ENCODE peak calls at places on chromosomes 5 and 9, in ten cellular contexts. One of them, this sample, is unnamed.

GRCh38 chr5:34959323-34959722 is 30.0 kb downstream of the DNAJC21 start:
- DNase-seq in esophagus squamous epithelium: no peak
- DNase-seq in aorta: no peak
- DNase-seq in activated effector memory CD4-positive, alpha-beta T cell treated with Interleukin-2 at 50 U/mL for 16 hours: no peak
- DNase-seq in NCI-H748 treated with DMSO at 0.1 percent for 48 hours: no peak
- DNase-seq in chondrocyte: no peak
- DNase-seq in GM12865: peak
- DNase-seq in NCI-H524 treated with DMSO at 0.1 percent for 48 hours: no peak
- DNase-seq in AG08395: peak
- DNase-seq in cerebellum: no peak
- DNase-seq in this sample: no peak

GRCh38 chr9:107983191-107983603 is 493.6 kb upstream of the KLF4 start:
- DNase-seq in AG08395: peak
- DNase-seq in activated effector memory CD4-positive, alpha-beta T cell treated with Interleukin-2 at 50 U/mL for 16 hours: no peak
- DNase-seq in esophagus squamous epithelium: no peak
- DNase-seq in chondrocyte: no peak
- DNase-seq in NCI-H748 treated with DMSO at 0.1 percent for 48 hours: no peak
- DNase-seq in aorta: no peak
- DNase-seq in cerebellum: no peak
- DNase-seq in NCI-H524 treated with DMSO at 0.1 percent for 48 hours: no peak
- DNase-seq in GM12865: no peak
- DNase-seq in this sample: peak

GRCh38 chr5:32297181-32298055 is 15.3 kb downstream of the MTMR12 start:
- DNase-seq in cerebellum: no peak
- DNase-seq in GM12865: no peak
- DNase-seq in chondrocyte: no peak
- DNase-seq in esophagus squamous epithelium: no peak
- DNase-seq in NCI-H748 treated with DMSO at 0.1 percent for 48 hours: no peak
- DNase-seq in activated effector memory CD4-positive, alpha-beta T cell treated with Interleukin-2 at 50 U/mL for 16 hours: no peak
- DNase-seq in NCI-H524 treated with DMSO at 0.1 percent for 48 hours: no peak
- DNase-seq in aorta: no peak
- DNase-seq in AG08395: no peak
- DNase-seq in this sample: peak

GRCh38 chr5:148474025-148474511 is 90.3 kb downstream of the FBXO38 start:
- DNase-seq in esophagus squamous epithelium: no peak
- DNase-seq in activated effector memory CD4-positive, alpha-beta T cell treated with Interleukin-2 at 50 U/mL for 16 hours: no peak
- DNase-seq in AG08395: no peak
- DNase-seq in NCI-H748 treated with DMSO at 0.1 percent for 48 hours: no peak
- DNase-seq in aorta: peak
- DNase-seq in GM12865: no peak
- DNase-seq in NCI-H524 treated with DMSO at 0.1 percent for 48 hours: no peak
- DNase-seq in cerebellum: no peak
- DNase-seq in chondrocyte: no peak
- DNase-seq in this sample: no peak

GRCh38 chr9:126411948-126412284 is 85.3 kb downstream of the MVB12B start:
- DNase-seq in NCI-H748 treated with DMSO at 0.1 percent for 48 hours: peak
- DNase-seq in GM12865: no peak
- DNase-seq in chondrocyte: no peak
- DNase-seq in activated effector memory CD4-positive, alpha-beta T cell treated with Interleukin-2 at 50 U/mL for 16 hours: no peak
- DNase-seq in cerebellum: no peak
- DNase-seq in esophagus squamous epithelium: no peak
- DNase-seq in AG08395: no peak
- DNase-seq in aorta: no peak
- DNase-seq in NCI-H524 treated with DMSO at 0.1 percent for 48 hours: no peak
- DNase-seq in this sample: peak

GRCh38 chr5:119031905-119032304 is 39.0 kb upstream of the DMXL1 start:
- DNase-seq in chondrocyte: no peak
- DNase-seq in AG08395: no peak
- DNase-seq in esophagus squamous epithelium: no peak
- DNase-seq in aorta: peak
- DNase-seq in NCI-H748 treated with DMSO at 0.1 percent for 48 hours: no peak
- DNase-seq in activated effector memory CD4-positive, alpha-beta T cell treated with Interleukin-2 at 50 U/mL for 16 hours: no peak
- DNase-seq in NCI-H524 treated with DMSO at 0.1 percent for 48 hours: no peak
- DNase-seq in GM12865: peak
- DNase-seq in cerebellum: no peak
- DNase-seq in this sample: no peak

GRCh38 chr9:94908041-94908563 is 181.6 kb downstream of the AOPEP start:
- DNase-seq in aorta: no peak
- DNase-seq in GM12865: no peak
- DNase-seq in AG08395: no peak
- DNase-seq in NCI-H748 treated with DMSO at 0.1 percent for 48 hours: no peak
- DNase-seq in esophagus squamous epithelium: no peak
- DNase-seq in chondrocyte: no peak
- DNase-seq in activated effector memory CD4-positive, alpha-beta T cell treated with Interleukin-2 at 50 U/mL for 16 hours: no peak
- DNase-seq in NCI-H524 treated with DMSO at 0.1 percent for 48 hours: no peak
- DNase-seq in cerebellum: no peak
- DNase-seq in this sample: no peak

GRCh38 chr5:109409061-109409843 is 522 bp downstream of the PJA2 start:
- DNase-seq in AG08395: peak
- DNase-seq in NCI-H524 treated with DMSO at 0.1 percent for 48 hours: peak
- DNase-seq in activated effector memory CD4-positive, alpha-beta T cell treated with Interleukin-2 at 50 U/mL for 16 hours: peak
- DNase-seq in esophagus squamous epithelium: peak
- DNase-seq in NCI-H748 treated with DMSO at 0.1 percent for 48 hours: peak
- DNase-seq in aorta: peak
- DNase-seq in cerebellum: peak
- DNase-seq in GM12865: peak
- DNase-seq in chondrocyte: no peak
- DNase-seq in this sample: peak

GRCh38 chr9:120524038-120524437 is 55.9 kb downstream of the CDK5RAP2 start:
- DNase-seq in GM12865: no peak
- DNase-seq in chondrocyte: no peak
- DNase-seq in AG08395: no peak
- DNase-seq in NCI-H748 treated with DMSO at 0.1 percent for 48 hours: no peak
- DNase-seq in NCI-H524 treated with DMSO at 0.1 percent for 48 hours: no peak
- DNase-seq in esophagus squamous epithelium: no peak
- DNase-seq in aorta: no peak
- DNase-seq in cerebellum: no peak
- DNase-seq in activated effector memory CD4-positive, alpha-beta T cell treated with Interleukin-2 at 50 U/mL for 16 hours: no peak
- DNase-seq in this sample: no peak

GRCh38 chr9:133238272-133238850 is 29.3 kb upstream of the OBP2B start:
- DNase-seq in AG08395: peak
- DNase-seq in NCI-H524 treated with DMSO at 0.1 percent for 48 hours: no peak
- DNase-seq in chondrocyte: no peak
- DNase-seq in GM12865: peak
- DNase-seq in NCI-H748 treated with DMSO at 0.1 percent for 48 hours: no peak
- DNase-seq in aorta: peak
- DNase-seq in esophagus squamous epithelium: no peak
- DNase-seq in activated effector memory CD4-positive, alpha-beta T cell treated with Interleukin-2 at 50 U/mL for 16 hours: no peak
- DNase-seq in cerebellum: no peak
- DNase-seq in this sample: peak

GRCh38 chr9:76198336-76198735 is 195.9 kb downstream of the RFK start:
- DNase-seq in AG08395: no peak
- DNase-seq in esophagus squamous epithelium: no peak
- DNase-seq in GM12865: no peak
- DNase-seq in aorta: peak
- DNase-seq in NCI-H524 treated with DMSO at 0.1 percent for 48 hours: no peak
- DNase-seq in NCI-H748 treated with DMSO at 0.1 percent for 48 hours: no peak
- DNase-seq in cerebellum: no peak
- DNase-seq in activated effector memory CD4-positive, alpha-beta T cell treated with Interleukin-2 at 50 U/mL for 16 hours: no peak
- DNase-seq in chondrocyte: no peak
- DNase-seq in this sample: no peak

GRCh38 chr9:71690058-71690691 is 78.1 kb downstream of the CEMIP2 start:
- DNase-seq in activated effector memory CD4-positive, alpha-beta T cell treated with Interleukin-2 at 50 U/mL for 16 hours: no peak
- DNase-seq in GM12865: no peak
- DNase-seq in AG08395: no peak
- DNase-seq in esophagus squamous epithelium: no peak
- DNase-seq in cerebellum: no peak
- DNase-seq in NCI-H524 treated with DMSO at 0.1 percent for 48 hours: no peak
- DNase-seq in chondrocyte: no peak
- DNase-seq in NCI-H748 treated with DMSO at 0.1 percent for 48 hours: no peak
- DNase-seq in aorta: no peak
- DNase-seq in this sample: no peak

GRCh38 chr5:73215891-73216610 is 43.1 kb downstream of the TMEM174 start:
- DNase-seq in chondrocyte: no peak
- DNase-seq in GM12865: peak
- DNase-seq in aorta: peak
- DNase-seq in NCI-H748 treated with DMSO at 0.1 percent for 48 hours: peak
- DNase-seq in activated effector memory CD4-positive, alpha-beta T cell treated with Interleukin-2 at 50 U/mL for 16 hours: peak
- DNase-seq in AG08395: peak
- DNase-seq in cerebellum: peak
- DNase-seq in esophagus squamous epithelium: no peak
- DNase-seq in NCI-H524 treated with DMSO at 0.1 percent for 48 hours: peak
- DNase-seq in this sample: peak

GRCh38 chr5:32785639-32786216 is 74.6 kb downstream of the NPR3 start:
- DNase-seq in NCI-H748 treated with DMSO at 0.1 percent for 48 hours: no peak
- DNase-seq in chondrocyte: no peak
- DNase-seq in NCI-H524 treated with DMSO at 0.1 percent for 48 hours: no peak
- DNase-seq in AG08395: no peak
- DNase-seq in activated effector memory CD4-positive, alpha-beta T cell treated with Interleukin-2 at 50 U/mL for 16 hours: no peak
- DNase-seq in aorta: no peak
- DNase-seq in cerebellum: no peak
- DNase-seq in GM12865: no peak
- DNase-seq in esophagus squamous epithelium: no peak
- DNase-seq in this sample: no peak

GRCh38 chr5:72204946-72205345 is 97.7 kb downstream of the MAP1B start:
- DNase-seq in AG08395: no peak
- DNase-seq in NCI-H524 treated with DMSO at 0.1 percent for 48 hours: no peak
- DNase-seq in activated effector memory CD4-positive, alpha-beta T cell treated with Interleukin-2 at 50 U/mL for 16 hours: no peak
- DNase-seq in GM12865: no peak
- DNase-seq in cerebellum: no peak
- DNase-seq in chondrocyte: no peak
- DNase-seq in esophagus squamous epithelium: no peak
- DNase-seq in aorta: no peak
- DNase-seq in NCI-H748 treated with DMSO at 0.1 percent for 48 hours: no peak
- DNase-seq in this sample: no peak

GRCh38 chr9:14895806-14896205 is 14.4 kb downstream of the FREM1 start:
- DNase-seq in esophagus squamous epithelium: no peak
- DNase-seq in GM12865: no peak
- DNase-seq in NCI-H524 treated with DMSO at 0.1 percent for 48 hours: no peak
- DNase-seq in chondrocyte: no peak
- DNase-seq in NCI-H748 treated with DMSO at 0.1 percent for 48 hours: no peak
- DNase-seq in AG08395: no peak
- DNase-seq in cerebellum: no peak
- DNase-seq in aorta: no peak
- DNase-seq in activated effector memory CD4-positive, alpha-beta T cell treated with Interleukin-2 at 50 U/mL for 16 hours: no peak
- DNase-seq in this sample: no peak

GRCh38 chr5:55694152-55694830 is 17.8 kb downstream of the SLC38A9 start:
- DNase-seq in chondrocyte: no peak
- DNase-seq in AG08395: peak
- DNase-seq in esophagus squamous epithelium: no peak
- DNase-seq in activated effector memory CD4-positive, alpha-beta T cell treated with Interleukin-2 at 50 U/mL for 16 hours: no peak
- DNase-seq in cerebellum: peak
- DNase-seq in NCI-H524 treated with DMSO at 0.1 percent for 48 hours: no peak
- DNase-seq in GM12865: peak
- DNase-seq in aorta: no peak
- DNase-seq in NCI-H748 treated with DMSO at 0.1 percent for 48 hours: peak
- DNase-seq in this sample: peak

GRCh38 chr9:137014776-137015539 is 13.1 kb downstream of the ABCA2 start:
- DNase-seq in esophagus squamous epithelium: no peak
- DNase-seq in NCI-H748 treated with DMSO at 0.1 percent for 48 hours: no peak
- DNase-seq in aorta: no peak
- DNase-seq in chondrocyte: no peak
- DNase-seq in activated effector memory CD4-positive, alpha-beta T cell treated with Interleukin-2 at 50 U/mL for 16 hours: no peak
- DNase-seq in NCI-H524 treated with DMSO at 0.1 percent for 48 hours: no peak
- DNase-seq in AG08395: no peak
- DNase-seq in GM12865: no peak
- DNase-seq in cerebellum: no peak
- DNase-seq in this sample: no peak

GRCh38 chr9:127778280-127779135 is at the start of gene SH2D3C:
- DNase-seq in AG08395: no peak
- DNase-seq in esophagus squamous epithelium: no peak
- DNase-seq in chondrocyte: no peak
- DNase-seq in GM12865: peak
- DNase-seq in cerebellum: no peak
- DNase-seq in aorta: no peak
- DNase-seq in NCI-H524 treated with DMSO at 0.1 percent for 48 hours: no peak
- DNase-seq in NCI-H748 treated with DMSO at 0.1 percent for 48 hours: no peak
- DNase-seq in activated effector memory CD4-positive, alpha-beta T cell treated with Interleukin-2 at 50 U/mL for 16 hours: peak
- DNase-seq in this sample: no peak

GRCh38 chr9:107242073-107243063 is 40.7 kb upstream of the RAD23B start:
- DNase-seq in aorta: no peak
- DNase-seq in activated effector memory CD4-positive, alpha-beta T cell treated with Interleukin-2 at 50 U/mL for 16 hours: no peak
- DNase-seq in GM12865: peak
- DNase-seq in NCI-H748 treated with DMSO at 0.1 percent for 48 hours: peak
- DNase-seq in esophagus squamous epithelium: no peak
- DNase-seq in AG08395: no peak
- DNase-seq in chondrocyte: no peak
- DNase-seq in NCI-H524 treated with DMSO at 0.1 percent for 48 hours: peak
- DNase-seq in cerebellum: no peak
- DNase-seq in this sample: no peak

GRCh38 chr9:71783120-71783523 is 14.8 kb upstream of the CEMIP2 start:
- DNase-seq in aorta: peak
- DNase-seq in AG08395: no peak
- DNase-seq in chondrocyte: no peak
- DNase-seq in GM12865: peak
- DNase-seq in activated effector memory CD4-positive, alpha-beta T cell treated with Interleukin-2 at 50 U/mL for 16 hours: peak
- DNase-seq in NCI-H524 treated with DMSO at 0.1 percent for 48 hours: no peak
- DNase-seq in NCI-H748 treated with DMSO at 0.1 percent for 48 hours: peak
- DNase-seq in cerebellum: peak
- DNase-seq in esophagus squamous epithelium: no peak
- DNase-seq in this sample: no peak

GRCh38 chr5:77011498-77011897 is 18.7 kb upstream of the AGGF1 start:
- DNase-seq in chondrocyte: no peak
- DNase-seq in NCI-H524 treated with DMSO at 0.1 percent for 48 hours: no peak
- DNase-seq in AG08395: no peak
- DNase-seq in cerebellum: no peak
- DNase-seq in GM12865: no peak
- DNase-seq in NCI-H748 treated with DMSO at 0.1 percent for 48 hours: no peak
- DNase-seq in esophagus squamous epithelium: no peak
- DNase-seq in aorta: no peak
- DNase-seq in activated effector memory CD4-positive, alpha-beta T cell treated with Interleukin-2 at 50 U/mL for 16 hours: no peak
- DNase-seq in this sample: no peak

GRCh38 chr9:121505903-121506640 is 6.4 kb upstream of the GGTA1 start:
- DNase-seq in esophagus squamous epithelium: no peak
- DNase-seq in aorta: no peak
- DNase-seq in GM12865: no peak
- DNase-seq in NCI-H524 treated with DMSO at 0.1 percent for 48 hours: no peak
- DNase-seq in activated effector memory CD4-positive, alpha-beta T cell treated with Interleukin-2 at 50 U/mL for 16 hours: no peak
- DNase-seq in chondrocyte: peak
- DNase-seq in AG08395: peak
- DNase-seq in cerebellum: no peak
- DNase-seq in NCI-H748 treated with DMSO at 0.1 percent for 48 hours: no peak
- DNase-seq in this sample: no peak

GRCh38 chr5:172765766-172766286 is 5.2 kb downstream of the DUSP1 start:
- DNase-seq in NCI-H748 treated with DMSO at 0.1 percent for 48 hours: no peak
- DNase-seq in aorta: no peak
- DNase-seq in esophagus squamous epithelium: no peak
- DNase-seq in cerebellum: no peak
- DNase-seq in activated effector memory CD4-positive, alpha-beta T cell treated with Interleukin-2 at 50 U/mL for 16 hours: no peak
- DNase-seq in AG08395: no peak
- DNase-seq in chondrocyte: no peak
- DNase-seq in NCI-H524 treated with DMSO at 0.1 percent for 48 hours: no peak
- DNase-seq in GM12865: no peak
- DNase-seq in this sample: no peak

GRCh38 chr5:137565450-137565849 is 66.3 kb upstream of the SPOCK1 start:
- DNase-seq in NCI-H524 treated with DMSO at 0.1 percent for 48 hours: no peak
- DNase-seq in NCI-H748 treated with DMSO at 0.1 percent for 48 hours: no peak
- DNase-seq in aorta: no peak
- DNase-seq in activated effector memory CD4-positive, alpha-beta T cell treated with Interleukin-2 at 50 U/mL for 16 hours: no peak
- DNase-seq in GM12865: no peak
- DNase-seq in cerebellum: no peak
- DNase-seq in AG08395: peak
- DNase-seq in chondrocyte: no peak
- DNase-seq in esophagus squamous epithelium: no peak
- DNase-seq in this sample: peak

GRCh38 chr5:106894964-106895363 is 775.8 kb downstream of the EFNA5 start:
- DNase-seq in cerebellum: no peak
- DNase-seq in NCI-H748 treated with DMSO at 0.1 percent for 48 hours: no peak
- DNase-seq in aorta: no peak
- DNase-seq in esophagus squamous epithelium: no peak
- DNase-seq in GM12865: no peak
- DNase-seq in chondrocyte: no peak
- DNase-seq in NCI-H524 treated with DMSO at 0.1 percent for 48 hours: no peak
- DNase-seq in activated effector memory CD4-positive, alpha-beta T cell treated with Interleukin-2 at 50 U/mL for 16 hours: no peak
- DNase-seq in AG08395: no peak
- DNase-seq in this sample: no peak

GRCh38 chr9:123329329-123329955 is 26.6 kb upstream of the CRB2 start:
- DNase-seq in esophagus squamous epithelium: no peak
- DNase-seq in GM12865: no peak
- DNase-seq in chondrocyte: no peak
- DNase-seq in activated effector memory CD4-positive, alpha-beta T cell treated with Interleukin-2 at 50 U/mL for 16 hours: no peak
- DNase-seq in aorta: peak
- DNase-seq in cerebellum: no peak
- DNase-seq in NCI-H524 treated with DMSO at 0.1 percent for 48 hours: no peak
- DNase-seq in NCI-H748 treated with DMSO at 0.1 percent for 48 hours: no peak
- DNase-seq in AG08395: no peak
- DNase-seq in this sample: peak

GRCh38 chr5:115551415-115551814 is 6.8 kb upstream of the FEM1C start:
- DNase-seq in esophagus squamous epithelium: no peak
- DNase-seq in cerebellum: no peak
- DNase-seq in aorta: no peak
- DNase-seq in chondrocyte: no peak
- DNase-seq in AG08395: peak
- DNase-seq in NCI-H524 treated with DMSO at 0.1 percent for 48 hours: no peak
- DNase-seq in GM12865: peak
- DNase-seq in NCI-H748 treated with DMSO at 0.1 percent for 48 hours: no peak
- DNase-seq in activated effector memory CD4-positive, alpha-beta T cell treated with Interleukin-2 at 50 U/mL for 16 hours: no peak
- DNase-seq in this sample: peak

This sample was measured in osteoblast.